ENCODE peak calls at places on chromosome 12, in ten cellular contexts. B is H7; M is CD4-positive, CD25-positive, alpha-beta regulatory T cell; J is BE2C; I is ovary; R is tibial nerve; L is heart right ventricle; K is aorta; Y is upper lobe of left lung; Z is left ventricle myocardium inferior. N is an unnamed sample. For H3K27me3, the result is how much of the 10 kb centered on the place peaks cover.

GRCh38 chr12:3348055-3348454 is 142.9 kb upstream of the PRMT8 start:
- DNase-seq in B (no peak), M (no peak), J (no peak), I (no peak), R (no peak), L (no peak), K (no peak), Y (no peak), Z (no peak), N (no peak)

GRCh38 chr12:55516391-55516790 is 24.2 kb downstream of the OR6C68 start:
- DNase-seq in B (no peak), M (no peak), J (no peak), I (no peak), R (no peak), L (no peak), K (no peak), Y (no peak), Z (no peak), N (no peak)

GRCh38 chr12:12645485-12645884 is 33.8 kb downstream of the CREBL2 start:
- DNase-seq in B (peak), M (peak), J (peak), I (no peak), R (no peak), L (peak), K (no peak), Y (no peak), Z (no peak), N (no peak)

GRCh38 chr12:86711716-86712115 is 455.5 kb upstream of the MGAT4C start:
- DNase-seq in B (no peak), M (no peak), J (no peak), I (no peak), R (no peak), L (no peak), K (no peak), Y (no peak), Z (no peak), N (no peak)

GRCh38 chr12:42144424-42145196 is at the start of gene GXYLT1:
- DNase-seq in B (peak), M (peak), J (peak), I (peak), R (peak), L (peak), K (peak), Y (peak), Z (peak), N (peak)

GRCh38 chr12:12461923-12462315 is 100.7 kb downstream of the DUSP16 start:
- DNase-seq in B (no peak), M (peak), J (no peak), I (no peak), R (no peak), L (no peak), K (no peak), Y (no peak), Z (no peak), N (no peak)

GRCh38 chr12:119942386-119942785 is 46.6 kb upstream of the BICDL1 start:
- DNase-seq in B (no peak), M (no peak), J (no peak), I (no peak), R (no peak), L (no peak), K (no peak), Y (no peak), Z (no peak), N (no peak)

GRCh38 chr12:56589783-56590182 is 40.3 kb downstream of the BAZ2A start:
- DNase-seq in B (no peak), M (no peak), J (no peak), I (no peak), R (no peak), L (no peak), K (no peak), Y (no peak), Z (no peak), N (no peak)

GRCh38 chr12:94265966-94266365 is 117.6 kb downstream of the PLXNC1 start:
- DNase-seq in B (no peak), M (no peak), J (no peak), I (no peak), R (no peak), L (no peak), K (no peak), Y (no peak), Z (no peak), N (no peak)

GRCh38 chr12:57579677-57580465 is 11.1 kb upstream of the PIP4K2C start:
- DNase-seq in B (no peak), M (no peak), J (no peak), I (no peak), R (no peak), L (no peak), K (no peak), Y (no peak), Z (no peak), N (no peak)

GRCh38 chr12:52656616-52657015 is 4.6 kb upstream of the KRT2 start:
- DNase-seq in B (peak), M (no peak), J (no peak), I (no peak), R (no peak), L (no peak), K (no peak), Y (no peak), Z (no peak), N (no peak)
- H3K27me3 ChIP-seq in B (under half), M (under half), J (under half), I (under half), R (under half), L (under half), K (under half), Y (under half), Z (under half), N (under half)

GRCh38 chr12:107668320-107668719 is 17.3 kb upstream of the PWP1 start:
- DNase-seq in B (no peak), M (no peak), J (no peak), I (no peak), R (no peak), L (no peak), K (no peak), Y (no peak), Z (no peak), N (no peak)
- H3K27me3 ChIP-seq in B (under half), M (under half), J (under half), I (under half), R (under half), L (under half), K (under half), Y (under half), Z (half or more), N (under half)

GRCh38 chr12:80681-81190 is 14.2 kb downstream of the IQSEC3 start:
- DNase-seq in B (no peak), M (no peak), J (no peak), I (no peak), R (no peak), L (no peak), K (no peak), Y (no peak), Z (no peak), N (no peak)

GRCh38 chr12:82740-83139 is 16.2 kb downstream of the IQSEC3 start:
- DNase-seq in B (no peak), M (no peak), J (no peak), I (no peak), R (no peak), L (no peak), K (no peak), Y (no peak), Z (no peak), N (no peak)

GRCh38 chr12:84056-84455 is 17.5 kb downstream of the IQSEC3 start:
- DNase-seq in B (no peak), M (no peak), J (peak), I (no peak), R (no peak), L (no peak), K (no peak), Y (no peak), Z (no peak), N (no peak)

DNA sequence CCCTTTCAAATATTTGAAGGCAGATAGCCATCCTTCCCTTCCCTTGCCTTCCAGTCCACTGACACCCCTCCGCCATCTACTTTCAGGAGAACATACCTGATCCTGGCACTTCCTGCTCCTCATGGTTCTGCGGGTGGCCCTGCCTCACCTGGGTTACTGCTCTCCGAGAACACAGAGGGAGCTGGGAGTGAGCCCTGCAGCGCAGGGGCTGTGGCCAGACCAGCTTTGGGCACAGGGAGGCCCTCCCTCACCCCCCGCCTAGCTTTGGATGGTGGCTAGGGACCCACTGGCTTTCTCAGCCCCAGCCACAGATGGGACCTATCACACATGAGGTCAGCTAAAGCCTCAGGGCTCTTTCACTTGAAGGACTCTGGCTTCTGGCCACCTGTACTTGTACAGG is 12.4 kb downstream of the IQSEC3 start:
- DNase-seq in B (no peak), M (no peak), J (no peak), I (no peak), R (no peak), L (no peak), K (no peak), Y (no peak), Z (no peak), N (no peak)
- H3K27me3 ChIP-seq in B (under half), M (under half), J (under half), I (under half), R (under half), L (half or more), K (under half), Y (under half), Z (half or more), N (under half)

GRCh38 chr12:117093431-117093830 is 5.8 kb downstream of the TESC start:
- DNase-seq in B (no peak), M (no peak), J (no peak), I (no peak), R (no peak), L (no peak), K (peak), Y (no peak), Z (no peak), N (no peak)
- H3K27me3 ChIP-seq in B (under half), M (under half), J (under half), I (under half), R (under half), L (under half), K (under half), Y (under half), Z (under half), N (half or more)

GRCh38 chr12:114411081-114411836 is 5.3 kb upstream of the TBX5 start:
- DNase-seq in B (peak), M (no peak), J (no peak), I (no peak), R (no peak), L (no peak), K (no peak), Y (no peak), Z (no peak), N (no peak)
- H3K27me3 ChIP-seq in B (half or more), M (under half), J (half or more), I (under half), R (half or more), L (half or more), K (under half), Y (under half), Z (half or more), N (under half)

DNA sequence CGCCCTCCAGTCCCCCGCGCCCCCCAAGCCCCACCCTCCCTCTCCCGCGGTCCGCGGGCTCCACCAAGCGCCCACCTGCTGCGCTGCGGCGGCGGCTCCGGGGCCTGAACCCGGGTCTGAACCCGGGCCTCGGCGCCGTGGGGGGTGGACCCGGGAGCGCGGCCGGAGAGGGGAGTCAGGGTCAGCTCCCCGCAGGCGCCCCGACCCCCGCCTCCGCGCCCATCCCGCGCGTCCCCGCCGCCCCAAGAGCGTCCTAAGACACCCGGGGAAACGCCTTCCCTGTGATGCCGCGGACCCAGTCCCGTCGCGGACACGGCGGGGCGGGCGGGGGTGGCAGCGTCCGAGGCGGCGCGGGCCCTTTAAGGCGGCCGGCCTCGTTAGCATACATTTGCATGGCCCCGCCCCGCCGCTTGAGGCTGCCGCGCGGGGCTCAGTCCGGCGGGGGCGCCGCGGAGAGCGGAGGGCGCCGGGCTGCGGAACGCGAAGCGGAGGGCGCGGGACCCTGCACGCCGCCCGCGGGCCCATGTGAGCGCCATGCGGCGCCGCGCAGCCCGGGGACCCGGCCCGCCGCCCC is at the start of gene MMP17:
- DNase-seq in B (peak), M (peak), J (peak), I (peak), R (peak), L (no peak), K (peak), Y (peak), Z (peak), N (no peak)
- H3K27me3 ChIP-seq in B (under half), M (under half), J (under half), I (under half), R (under half), L (half or more), K (under half), Y (under half), Z (half or more), N (under half)

DNA sequence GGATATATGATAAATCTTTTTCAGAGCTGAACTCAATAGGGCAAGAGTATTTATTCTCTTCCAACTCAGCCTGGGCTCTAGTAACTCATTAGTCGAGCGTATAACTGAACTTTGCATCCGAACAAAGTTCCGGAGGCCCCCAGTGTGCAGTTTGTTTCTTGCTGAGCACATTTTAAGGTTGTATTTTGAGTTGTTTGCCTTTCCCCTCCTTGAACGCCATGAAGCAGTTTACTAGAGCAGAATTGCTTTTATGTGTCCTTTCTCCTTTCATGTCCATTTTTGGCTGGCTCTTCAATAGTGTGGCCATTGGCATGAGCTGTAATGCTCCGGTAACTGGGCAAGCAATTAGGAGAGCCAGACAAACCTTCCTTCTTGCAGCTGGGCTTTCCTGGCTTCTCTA is 105.3 kb downstream of the WIF1 start:
- DNase-seq in B (no peak), M (no peak), J (no peak), I (no peak), R (no peak), L (no peak), K (no peak), Y (no peak), Z (no peak), N (no peak)
- H3K27me3 ChIP-seq in B (under half), M (under half), J (under half), I (under half), R (under half), L (under half), K (under half), Y (under half), Z (under half), N (under half)

GRCh38 chr12:29396774-29397173 is 15.8 kb upstream of the ERGIC2 start:
- DNase-seq in B (no peak), M (no peak), J (no peak), I (no peak), R (no peak), L (no peak), K (no peak), Y (no peak), Z (no peak), N (no peak)

GRCh38 chr12:29395356-29395755 is 14.4 kb upstream of the ERGIC2 start:
- DNase-seq in B (no peak), M (no peak), J (no peak), I (no peak), R (no peak), L (no peak), K (no peak), Y (no peak), Z (no peak), N (no peak)

GRCh38 chr12:29403991-29404390 is 23.0 kb upstream of the ERGIC2 start:
- DNase-seq in B (no peak), M (no peak), J (no peak), I (no peak), R (no peak), L (no peak), K (no peak), Y (no peak), Z (no peak), N (no peak)

GRCh38 chr12:29402437-29402836 is 21.5 kb upstream of the ERGIC2 start:
- DNase-seq in B (no peak), M (no peak), J (no peak), I (no peak), R (no peak), L (no peak), K (no peak), Y (no peak), Z (no peak), N (no peak)

DNA sequence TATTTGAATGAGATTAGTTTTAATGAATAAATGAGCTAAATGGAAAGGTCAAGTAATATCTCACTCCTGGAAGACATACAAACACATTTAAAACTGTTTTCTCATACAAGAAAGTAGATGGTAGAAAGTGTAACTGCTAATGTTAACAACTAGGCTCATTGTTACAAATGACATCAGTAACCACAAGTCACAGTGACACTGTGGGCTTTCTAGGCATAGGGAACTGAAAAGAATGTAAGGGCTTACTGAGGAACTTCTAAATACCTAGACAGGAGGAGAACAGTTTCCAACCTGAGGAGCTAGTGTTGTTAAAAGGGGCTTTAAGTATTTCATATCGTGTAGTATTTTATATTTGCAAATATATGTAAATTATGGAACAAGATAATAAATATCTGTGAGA is 17.5 kb upstream of the ERGIC2 start:
- DNase-seq in B (no peak), M (no peak), J (no peak), I (no peak), R (no peak), L (no peak), K (no peak), Y (no peak), Z (no peak), N (no peak)
- H3K27me3 ChIP-seq in B (under half), M (under half), J (under half), I (under half), R (under half), L (under half), K (under half), Y (under half), Z (under half), N (under half)